ENCODE peak calls at places on chromosomes 4 and X, in six cellular contexts. V is breast epithelium, I is pancreas, L is mucosa of descending colon, N is MM.1S, Z is GM23248. H is an unnamed sample. For H3K4me1 and H3K9me3, the result is how much of the 10 kb centered on the place peaks cover.

GRCh38 chr4:163233321-163233720 is 66.6 kb upstream of the NAF1 start:
- DNase-seq in V (no peak), I (no peak), L (no peak), N (no peak), Z (no peak), H (no peak)

GRCh38 chr4:126687655-126688358 is 945.0 kb upstream of the INTU start:
- DNase-seq in V (no peak), I (no peak), L (no peak), N (no peak), Z (peak), H (no peak)

GRCh38 chrX:38081926-38082708 is 75.8 kb downstream of the SYTL5 start:
- DNase-seq in V (no peak), I (no peak), L (no peak), N (no peak), Z (no peak), H (no peak)

GRCh38 chrX:139823806-139824205 is 109.0 kb downstream of the ATP11C start:
- DNase-seq in V (no peak), I (no peak), L (no peak), N (no peak), Z (peak), H (no peak)

GRCh38 chr4:173526034-173526482 is 4.0 kb downstream of the HAND2 start:
- DNase-seq in V (no peak), I (no peak), L (no peak), N (no peak), Z (peak), H (no peak)

GRCh38 chrX:69988955-69989394 is 60.8 kb downstream of the AWAT2 start:
- DNase-seq in V (no peak), I (no peak), L (no peak), N (no peak), Z (no peak), H (no peak)

GRCh38 chrX:13265549-13266132 is 54.2 kb downstream of the ATXN3L start:
- DNase-seq in V (no peak), I (no peak), L (no peak), N (no peak), Z (no peak), H (no peak)

GRCh38 chr4:88015659-88016295 is 8.3 kb downstream of the PKD2 start:
- DNase-seq in V (no peak), I (no peak), L (no peak), N (no peak), Z (no peak), H (no peak)

GRCh38 chr4:186606593-186606992 is 51.2 kb upstream of the MTNR1A start:
- DNase-seq in V (no peak), I (no peak), L (no peak), N (no peak), Z (no peak), H (no peak)

GRCh38 chr4:20883231-20883630 is 183.0 kb downstream of the PACRGL start:
- DNase-seq in V (no peak), I (no peak), L (no peak), N (no peak), Z (no peak), H (no peak)

GRCh38 chr4:156547439-156547838 is 424.2 kb downstream of the PDGFC start:
- DNase-seq in V (no peak), I (no peak), L (no peak), N (no peak), Z (peak), H (no peak)

GRCh38 chr4:26984896-26985295 is 124.3 kb downstream of the STIM2 start:
- DNase-seq in V (no peak), I (no peak), L (no peak), N (no peak), Z (no peak), H (no peak)

GRCh38 chr4:31655328-31655727 is 935.2 kb downstream of the PCDH7 start:
- DNase-seq in V (no peak), I (no peak), L (no peak), N (no peak), Z (no peak), H (no peak)

GRCh38 chrX:27598312-27598711 is 8.2 kb downstream of the DCAF8L2 start:
- DNase-seq in V (no peak), I (no peak), L (no peak), N (no peak), Z (no peak), H (no peak)

GRCh38 chr4:178970433-178971140 is 1528.3 kb upstream of the AGA start:
- DNase-seq in V (no peak), I (no peak), L (no peak), N (no peak), Z (no peak), H (no peak)

GRCh38 chr4:85681194-85681803 is 206.3 kb downstream of the ARHGAP24 start:
- DNase-seq in V (peak), I (peak), L (no peak), N (no peak), Z (peak), H (peak)

GRCh38 chrX:95382799-95383198 is 1301.8 kb upstream of the DIAPH2 start:
- DNase-seq in V (no peak), I (no peak), L (no peak), N (peak), Z (no peak), H (no peak)

GRCh38 chrX:84907324-84907946 is 96.2 kb upstream of the APOOL start:
- DNase-seq in V (no peak), I (no peak), L (no peak), N (peak), Z (peak), H (no peak)

GRCh38 chr4:158182736-158183135 is 9.9 kb upstream of the GASK1B start:
- DNase-seq in V (no peak), I (no peak), L (peak), N (no peak), Z (peak), H (no peak)
- H3K4me3 ChIP-seq in V (no peak), I (no peak), L (no peak), N (no peak), Z (peak), H (no peak)

GRCh38 chr4:62260256-62260655 is 1060.1 kb downstream of the ADGRL3 start:
- DNase-seq in V (no peak), I (no peak), L (no peak), N (no peak), Z (no peak), H (no peak)
- H3K4me1 ChIP-seq in V (under half), I (under half), L (under half), N (under half), Z (under half), H (under half)

GRCh38 chrX:54482839-54483593 is 13.0 kb downstream of the FGD1 start:
- DNase-seq in V (no peak), I (no peak), L (no peak), N (no peak), Z (peak), H (no peak)
- H3K9me3 ChIP-seq in V (under half), I (under half), L (under half), N (under half), Z (under half), H (under half)

GRCh38 chrX:2921750-2922149 is 7.4 kb downstream of the ARSD start:
- DNase-seq in V (no peak), I (no peak), L (no peak), N (no peak), Z (no peak), H (no peak)
- H3K4me3 ChIP-seq in V (no peak), I (no peak), L (no peak), N (no peak), Z (no peak), H (no peak)

GRCh38 chrX:19814240-19814639 is 73.2 kb downstream of the SH3KBP1 start:
- DNase-seq in V (no peak), I (no peak), L (no peak), N (no peak), Z (no peak), H (no peak)

GRCh38 chrX:19810370-19810769 is 77.0 kb downstream of the SH3KBP1 start:
- DNase-seq in V (no peak), I (no peak), L (no peak), N (no peak), Z (no peak), H (no peak)

GRCh38 chrX:19810809-19811208 is 76.6 kb downstream of the SH3KBP1 start:
- DNase-seq in V (no peak), I (no peak), L (no peak), N (no peak), Z (peak), H (no peak)

GRCh38 chrX:19811807-19812604 is 75.4 kb downstream of the SH3KBP1 start:
- DNase-seq in V (no peak), I (no peak), L (no peak), N (no peak), Z (peak), H (no peak)

DNA sequence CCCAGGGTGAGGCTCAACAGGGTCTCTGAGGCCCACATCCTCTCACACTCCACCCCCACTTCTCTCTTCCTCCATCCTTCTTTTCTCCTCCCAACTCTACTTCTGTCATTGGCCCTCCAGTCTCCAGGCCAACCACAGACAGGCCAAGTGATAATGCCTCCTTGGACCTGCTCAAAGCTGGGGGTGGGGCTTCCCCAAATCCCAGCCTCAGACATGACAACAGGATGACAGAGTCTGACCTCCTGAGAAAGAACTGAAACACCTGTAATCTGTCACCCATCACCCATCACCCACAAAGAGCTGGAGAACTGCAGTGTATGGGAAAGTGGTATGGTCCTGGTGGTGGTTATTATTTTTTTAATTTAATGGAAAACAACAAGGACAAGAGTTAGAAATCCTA is 72.6 kb downstream of the SH3KBP1 start:
- DNase-seq in V (no peak), I (no peak), L (no peak), N (no peak), Z (no peak), H (no peak)
- H3K4me1 ChIP-seq in V (under half), I (under half), L (under half), N (under half), Z (under half), H (under half)

GRCh38 chrX:661154-661553 is 30.6 kb downstream of the SHOX start:
- DNase-seq in V (no peak), I (no peak), L (no peak), N (no peak), Z (no peak), H (no peak)

GRCh38 chrX:667360-667759 is 36.8 kb downstream of the SHOX start:
- DNase-seq in V (no peak), I (no peak), L (no peak), N (no peak), Z (no peak), H (no peak)

GRCh38 chrX:663841-664240 is 33.2 kb downstream of the SHOX start:
- DNase-seq in V (no peak), I (no peak), L (no peak), N (no peak), Z (no peak), H (no peak)

GRCh38 chrX:666762-667161 is 36.2 kb downstream of the SHOX start:
- DNase-seq in V (no peak), I (no peak), L (no peak), N (no peak), Z (no peak), H (no peak)

DNA sequence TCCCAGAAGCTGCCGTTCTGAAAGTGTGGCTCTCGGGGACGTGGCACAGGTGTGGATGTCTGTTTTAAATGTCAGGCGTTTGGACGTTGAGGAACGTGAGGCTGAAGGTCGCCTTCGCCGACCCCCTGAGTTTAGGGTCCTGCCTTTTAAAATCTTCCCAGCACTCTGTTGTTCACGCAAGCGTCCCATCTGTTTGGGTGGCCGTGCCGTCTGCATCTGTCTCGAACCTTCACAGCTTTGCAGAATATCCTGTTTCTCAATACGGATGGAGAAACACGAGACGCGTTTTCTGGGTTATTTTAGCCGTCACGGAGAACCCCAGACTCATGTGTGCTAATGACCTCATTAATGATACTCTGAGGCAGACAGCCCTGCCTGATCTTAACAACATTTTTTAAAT is 31.5 kb downstream of the SHOX start:
- DNase-seq in V (no peak), I (no peak), L (no peak), N (no peak), Z (no peak), H (no peak)
- H3K9me3 ChIP-seq in V (under half), I (under half), L (under half), N (under half), Z (under half), H (under half)

GRCh38 chrX:111329370-111329769 is 59.1 kb upstream of the CAPN6 start:
- DNase-seq in V (no peak), I (no peak), L (no peak), N (no peak), Z (no peak), H (no peak)
- H3K4me3 ChIP-seq in V (no peak), I (no peak), L (no peak), N (no peak), Z (no peak), H (no peak)